ENCODE peak calls at places on chromosomes 16 and 17, in eight cellular contexts. T is stomach, U is A549, C is lower lobe of right lung, J is right lobe of liver, G is heart left ventricle, O is Peyer's patch, P is heart right ventricle. M is an unnamed sample.

GRCh38 chr16:1791943-1792812 is 1.3 kb downstream of the IGFALS start:
- DNase-seq in T (no peak), U (no peak), C (peak), J (peak), G (peak), O (no peak), P (no peak), M (peak)

GRCh38 chr16:87086575-87086974 is 230.6 kb downstream of the C16orf95 start:
- DNase-seq in T (no peak), U (no peak), C (no peak), J (no peak), G (no peak), O (no peak), P (no peak), M (no peak)

GRCh38 chr17:32498362-32498761 is 11.6 kb downstream of the CDK5R1 start:
- DNase-seq in T (no peak), U (no peak), C (no peak), J (no peak), G (no peak), O (peak), P (no peak), M (no peak)

GRCh38 chr17:63675607-63676539 is 24.1 kb downstream of the LIMD2 start:
- DNase-seq in T (peak), U (no peak), C (peak), J (peak), G (peak), O (peak), P (peak), M (peak)

GRCh38 chr16:65904361-65904760 is 462.1 kb upstream of the CDH5 start:
- DNase-seq in T (no peak), U (no peak), C (no peak), J (no peak), G (no peak), O (no peak), P (no peak), M (no peak)

GRCh38 chr17:66488874-66489273 is 186.5 kb downstream of the PRKCA start:
- DNase-seq in T (no peak), U (no peak), C (no peak), J (no peak), G (no peak), O (no peak), P (no peak), M (no peak)

GRCh38 chr16:84137287-84137686 is 7.7 kb downstream of the HSDL1 start:
- DNase-seq in T (no peak), U (no peak), C (no peak), J (no peak), G (no peak), O (no peak), P (no peak), M (no peak)

GRCh38 chr17:5413682-5414081 is 5.8 kb downstream of the NUP88 start:
- DNase-seq in T (no peak), U (no peak), C (no peak), J (no peak), G (no peak), O (no peak), P (no peak), M (peak)

GRCh38 chr17:54426287-54426886 is 474.3 kb upstream of the TOM1L1 start:
- DNase-seq in T (no peak), U (peak), C (no peak), J (no peak), G (no peak), O (no peak), P (no peak), M (no peak)

GRCh38 chr17:74452841-74453661 is 13.4 kb upstream of the CD300A start:
- DNase-seq in T (no peak), U (no peak), C (no peak), J (peak), G (no peak), O (no peak), P (no peak), M (no peak)

GRCh38 chr16:84672276-84673202 is 24.2 kb downstream of the KLHL36 start:
- DNase-seq in T (peak), U (peak), C (peak), J (peak), G (peak), O (peak), P (peak), M (peak)

GRCh38 chr17:7352559-7352889 is 562 bp downstream of the KCTD11 start:
- DNase-seq in T (no peak), U (no peak), C (no peak), J (no peak), G (no peak), O (no peak), P (no peak), M (no peak)

GRCh38 chr16:57998992-57999365 is 1.5 kb downstream of the ZNF319 start:
- DNase-seq in T (no peak), U (no peak), C (peak), J (no peak), G (no peak), O (no peak), P (no peak), M (no peak)

GRCh38 chr17:1715803-1716075 is 5.6 kb upstream of the TLCD2 start:
- DNase-seq in T (no peak), U (no peak), C (no peak), J (no peak), G (no peak), O (no peak), P (no peak), M (no peak)

GRCh38 chr17:7548585-7549400 is at the start of gene TNFSF12:
- DNase-seq in T (peak), U (no peak), C (peak), J (peak), G (peak), O (peak), P (peak), M (peak)

GRCh38 chr16:30459456-30459855 is 13.1 kb upstream of the ITGAL start:
- DNase-seq in T (no peak), U (no peak), C (no peak), J (no peak), G (no peak), O (no peak), P (no peak), M (no peak)

GRCh38 chr16:89696598-89697128 is 4.8 kb downstream of the SPATA2L start:
- DNase-seq in T (no peak), U (no peak), C (peak), J (no peak), G (no peak), O (peak), P (no peak), M (peak)

GRCh38 chr17:56172517-56172982 is 19.3 kb downstream of the ANKFN1 start:
- DNase-seq in T (no peak), U (no peak), C (peak), J (no peak), G (peak), O (no peak), P (peak), M (no peak)

GRCh38 chr17:44827863-44828262 is 2.2 kb downstream of the GJC1 start:
- DNase-seq in T (no peak), U (no peak), C (no peak), J (no peak), G (no peak), O (no peak), P (no peak), M (no peak)

GRCh38 chr16:54204756-54205155 is 81.8 kb downstream of the IRX3 start:
- DNase-seq in T (peak), U (no peak), C (no peak), J (no peak), G (no peak), O (no peak), P (no peak), M (no peak)

GRCh38 chr17:71441098-71441497 is 679.7 kb upstream of the SOX9 start:
- DNase-seq in T (no peak), U (peak), C (no peak), J (no peak), G (no peak), O (no peak), P (no peak), M (no peak)

GRCh38 chr17:33277436-33278100 is 15.5 kb downstream of the ASIC2 start:
- DNase-seq in T (no peak), U (no peak), C (no peak), J (no peak), G (no peak), O (no peak), P (no peak), M (no peak)

GRCh38 chr17:81828656-81829055 is 4.4 kb downstream of the MCRIP1 start:
- DNase-seq in T (no peak), U (no peak), C (no peak), J (no peak), G (no peak), O (no peak), P (no peak), M (no peak)

GRCh38 chr16:57266531-57267268 is 17.8 kb downstream of the PLLP start:
- DNase-seq in T (peak), U (no peak), C (no peak), J (no peak), G (no peak), O (no peak), P (no peak), M (no peak)

GRCh38 chr16:50585331-50585776 is 37.2 kb downstream of the NKD1 start:
- DNase-seq in T (peak), U (no peak), C (peak), J (peak), G (peak), O (peak), P (peak), M (peak)

GRCh38 chr16:50841081-50841886 is 99.4 kb downstream of the CYLD start:
- DNase-seq in T (no peak), U (no peak), C (no peak), J (no peak), G (no peak), O (no peak), P (no peak), M (no peak)

GRCh38 chr16:11088432-11088794 is 144.0 kb downstream of the CLEC16A start:
- DNase-seq in T (no peak), U (no peak), C (no peak), J (no peak), G (no peak), O (no peak), P (no peak), M (no peak)
- H3K4me3 ChIP-seq in T (no peak), U (no peak), C (no peak), J (no peak), G (no peak), O (no peak), P (no peak), M (no peak)

GRCh38 chr17:22492331-22492730 is 800.0 kb downstream of the KCNJ18 start:
- DNase-seq in T (no peak), U (no peak), C (no peak), J (no peak), G (no peak), O (no peak), P (no peak), M (no peak)
- TF ChIP-seq CTCF in T (no peak), U (no peak), C (no peak), J (no peak), G (no peak), O (no peak), P (no peak), M (no peak)

DNA sequence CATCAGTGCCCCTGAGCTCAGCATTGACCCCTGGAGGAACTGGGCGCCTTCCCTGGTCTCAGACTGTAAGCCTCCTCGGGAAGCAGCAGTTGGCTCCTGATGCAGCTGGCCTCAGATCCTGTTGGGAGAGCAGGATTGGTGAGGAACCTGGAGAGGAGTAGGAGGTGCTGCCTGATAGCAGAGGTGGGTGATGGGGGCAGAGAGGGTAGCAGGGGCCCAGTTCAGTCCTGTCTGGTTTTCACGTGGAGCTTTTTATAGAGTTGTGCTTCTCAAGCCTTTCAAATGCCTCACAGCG is 23.8 kb upstream of the ZNF750 start:
- DNase-seq in T (no peak), U (no peak), C (no peak), J (no peak), G (no peak), O (no peak), P (no peak), M (no peak)
- H3K4me3 ChIP-seq in T (no peak), U (no peak), C (no peak), J (no peak), G (no peak), O (no peak), P (no peak), M (no peak)

GRCh38 chr16:15461376-15461775 is 27.0 kb downstream of the BMERB1 start:
- DNase-seq in T (no peak), U (no peak), C (no peak), J (no peak), G (no peak), O (no peak), P (no peak), M (no peak)

GRCh38 chr16:15464401-15465186 is 30.2 kb downstream of the BMERB1 start:
- DNase-seq in T (no peak), U (no peak), C (no peak), J (no peak), G (no peak), O (no peak), P (no peak), M (no peak)

GRCh38 chr16:15466131-15466530 is 31.7 kb downstream of the BMERB1 start:
- DNase-seq in T (no peak), U (no peak), C (no peak), J (no peak), G (no peak), O (no peak), P (no peak), M (no peak)

GRCh38 chr16:15466886-15467781 is 32.7 kb downstream of the BMERB1 start:
- DNase-seq in T (no peak), U (no peak), C (no peak), J (no peak), G (no peak), O (no peak), P (no peak), M (no peak)
- TF ChIP-seq CTCF in T (no peak), U (peak), C (no peak), J (peak), G (no peak), O (no peak), P (peak), M (no peak)

GRCh38 chr17:61578645-61579044 is 12.4 kb downstream of the NACA2 start:
- DNase-seq in T (no peak), U (no peak), C (no peak), J (no peak), G (no peak), O (no peak), P (no peak), M (no peak)

GRCh38 chr17:61579961-61580360 is 11.1 kb downstream of the NACA2 start:
- DNase-seq in T (no peak), U (no peak), C (no peak), J (no peak), G (no peak), O (no peak), P (no peak), M (no peak)

GRCh38 chr17:61580502-61580901 is 10.5 kb downstream of the NACA2 start:
- DNase-seq in T (no peak), U (no peak), C (no peak), J (no peak), G (no peak), O (no peak), P (no peak), M (no peak)

GRCh38 chr17:61581611-61582349 is 9.2 kb downstream of the NACA2 start:
- DNase-seq in T (no peak), U (no peak), C (no peak), J (no peak), G (no peak), O (no peak), P (no peak), M (no peak)

GRCh38 chr17:61579382-61579781 is 11.6 kb downstream of the NACA2 start:
- DNase-seq in T (no peak), U (no peak), C (no peak), J (no peak), G (no peak), O (no peak), P (no peak), M (no peak)
- H3K4me3 ChIP-seq in T (no peak), U (no peak), C (peak), J (no peak), G (no peak), O (no peak), P (no peak), M (no peak)

DNA sequence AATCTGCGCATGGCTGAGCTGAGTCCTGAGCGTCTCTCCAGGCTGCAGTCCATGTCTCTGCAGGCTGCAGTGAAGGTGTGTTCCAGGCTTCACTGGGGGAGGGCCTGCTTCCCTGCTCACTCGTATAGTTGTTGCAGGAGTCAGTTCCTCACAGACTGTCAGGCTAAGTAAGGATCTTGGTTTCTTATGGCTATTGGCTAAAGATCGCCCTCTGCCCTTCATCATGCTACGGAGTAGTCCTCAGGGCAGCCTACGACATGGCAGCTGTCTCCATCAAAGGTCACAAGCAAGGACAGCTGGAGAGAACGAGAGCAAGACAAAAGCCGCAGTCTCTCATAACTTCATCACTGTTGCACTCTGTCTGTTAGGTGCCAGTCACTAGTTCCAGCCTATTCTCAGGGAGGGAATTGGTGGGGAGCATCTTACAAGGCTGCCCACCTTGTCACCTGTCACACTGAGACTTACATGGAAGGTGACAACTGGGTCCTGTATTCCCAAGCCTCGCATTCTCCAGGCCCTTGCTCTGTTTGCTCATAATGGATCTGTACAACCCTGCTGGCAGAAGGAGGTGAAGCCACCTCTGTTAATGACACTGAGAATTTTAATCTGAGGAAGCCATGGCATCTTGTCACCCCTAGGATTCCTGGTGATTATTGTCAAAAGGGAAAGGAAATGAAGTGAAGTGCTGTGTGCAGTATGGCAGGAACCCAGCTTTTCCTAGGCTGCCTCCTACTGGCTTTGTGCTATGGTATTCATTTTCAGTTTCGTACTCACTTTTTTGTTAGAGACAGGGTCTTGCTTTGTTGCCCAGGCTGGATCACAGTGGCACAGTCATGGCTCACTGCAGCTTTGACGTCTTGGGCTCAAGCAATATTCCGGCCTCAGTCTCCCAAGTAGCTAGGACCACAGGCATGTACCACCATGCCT is 43.4 kb downstream of the MFSD11 start:
- DNase-seq in T (no peak), U (no peak), C (no peak), J (no peak), G (no peak), O (no peak), P (no peak), M (no peak)
- TF ChIP-seq CTCF in T (no peak), U (no peak), C (no peak), J (no peak), G (no peak), O (no peak), P (no peak), M (no peak)

GRCh38 chr17:13598353-13599167 is 3.2 kb downstream of the HS3ST3A1 start:
- DNase-seq in T (no peak), U (no peak), C (no peak), J (no peak), G (no peak), O (no peak), P (no peak), M (no peak)
- H3K4me3 ChIP-seq in T (no peak), U (no peak), C (no peak), J (no peak), G (no peak), O (no peak), P (no peak), M (no peak)

GRCh38 chr17:43171761-43172487 is 910 bp downstream of the NBR1 start:
- DNase-seq in T (no peak), U (peak), C (no peak), J (no peak), G (peak), O (peak), P (peak), M (no peak)
- TF ChIP-seq CTCF in T (no peak), U (peak), C (peak), J (peak), G (peak), O (no peak), P (peak), M (no peak)